ENCODE peak calls at places on chromosomes 3 and 15, in nine cellular contexts. One of them, this sample, is unnamed. For H3K36me3, the result is how much of the 10 kb centered on the place peaks cover.

GRCh38 chr15:75620776-75621536 is 4.6 kb downstream of the SNUPN start:
- DNase-seq in left lung: no peak
- DNase-seq in mesendoderm: no peak
- DNase-seq in vagina: no peak
- DNase-seq in gastrocnemius medialis: peak
- DNase-seq in uterus: peak
- DNase-seq in lung: peak
- DNase-seq in GM06990: no peak
- DNase-seq in kidney: peak
- DNase-seq in this sample: no peak

GRCh38 chr15:41930221-41930866 is 36.5 kb upstream of the SPTBN5 start:
- DNase-seq in GM06990: no peak
- DNase-seq in kidney: peak
- DNase-seq in uterus: no peak
- DNase-seq in gastrocnemius medialis: peak
- DNase-seq in mesendoderm: no peak
- DNase-seq in left lung: no peak
- DNase-seq in vagina: no peak
- DNase-seq in lung: peak
- DNase-seq in this sample: no peak

GRCh38 chr3:9169951-9170850 is 79.2 kb downstream of the SRGAP3 start:
- DNase-seq in mesendoderm: peak
- DNase-seq in lung: no peak
- DNase-seq in kidney: no peak
- DNase-seq in vagina: no peak
- DNase-seq in uterus: no peak
- DNase-seq in gastrocnemius medialis: no peak
- DNase-seq in left lung: no peak
- DNase-seq in GM06990: no peak
- DNase-seq in this sample: no peak

GRCh38 chr3:18425641-18426403 is 683 bp upstream of the SATB1 start:
- DNase-seq in mesendoderm: peak
- DNase-seq in uterus: peak
- DNase-seq in kidney: peak
- DNase-seq in GM06990: peak
- DNase-seq in lung: peak
- DNase-seq in vagina: no peak
- DNase-seq in gastrocnemius medialis: no peak
- DNase-seq in left lung: peak
- DNase-seq in this sample: peak

GRCh38 chr15:67746450-67746849 is 78.9 kb upstream of the SKOR1 start:
- DNase-seq in mesendoderm: peak
- DNase-seq in lung: no peak
- DNase-seq in gastrocnemius medialis: no peak
- DNase-seq in vagina: no peak
- DNase-seq in kidney: no peak
- DNase-seq in GM06990: no peak
- DNase-seq in uterus: no peak
- DNase-seq in left lung: no peak
- DNase-seq in this sample: peak

GRCh38 chr3:49724586-49724985 is 835 bp upstream of the GMPPB start:
- DNase-seq in kidney: peak
- DNase-seq in GM06990: no peak
- DNase-seq in left lung: peak
- DNase-seq in vagina: no peak
- DNase-seq in gastrocnemius medialis: no peak
- DNase-seq in mesendoderm: no peak
- DNase-seq in lung: no peak
- DNase-seq in uterus: peak
- DNase-seq in this sample: peak

GRCh38 chr3:129429080-129429451 is 630 bp upstream of the EFCAB12 start:
- DNase-seq in vagina: no peak
- DNase-seq in mesendoderm: no peak
- DNase-seq in uterus: no peak
- DNase-seq in lung: no peak
- DNase-seq in gastrocnemius medialis: no peak
- DNase-seq in left lung: no peak
- DNase-seq in kidney: no peak
- DNase-seq in GM06990: no peak
- DNase-seq in this sample: no peak

GRCh38 chr15:47331796-47332480 is 385.4 kb upstream of the SEMA6D start:
- DNase-seq in mesendoderm: peak
- DNase-seq in left lung: no peak
- DNase-seq in lung: no peak
- DNase-seq in gastrocnemius medialis: peak
- DNase-seq in vagina: no peak
- DNase-seq in kidney: no peak
- DNase-seq in uterus: no peak
- DNase-seq in GM06990: no peak
- DNase-seq in this sample: no peak

GRCh38 chr15:100859970-100860828 is 19.4 kb upstream of the ALDH1A3 start:
- DNase-seq in lung: no peak
- DNase-seq in gastrocnemius medialis: no peak
- DNase-seq in uterus: peak
- DNase-seq in kidney: no peak
- DNase-seq in left lung: no peak
- DNase-seq in mesendoderm: no peak
- DNase-seq in vagina: no peak
- DNase-seq in GM06990: no peak
- DNase-seq in this sample: no peak

GRCh38 chr3:11170052-11170770 is 15.9 kb downstream of the HRH1 start:
- DNase-seq in left lung: no peak
- DNase-seq in vagina: no peak
- DNase-seq in gastrocnemius medialis: no peak
- DNase-seq in GM06990: no peak
- DNase-seq in uterus: no peak
- DNase-seq in mesendoderm: no peak
- DNase-seq in lung: no peak
- DNase-seq in kidney: no peak
- DNase-seq in this sample: no peak

GRCh38 chr15:89139613-89140499 is 51.6 kb downstream of the ABHD2 start:
- DNase-seq in gastrocnemius medialis: no peak
- DNase-seq in left lung: no peak
- DNase-seq in mesendoderm: peak
- DNase-seq in lung: no peak
- DNase-seq in uterus: no peak
- DNase-seq in GM06990: no peak
- DNase-seq in kidney: no peak
- DNase-seq in vagina: no peak
- DNase-seq in this sample: no peak

GRCh38 chr3:54902286-54902685 is 25.6 kb downstream of the LRTM1 start:
- DNase-seq in vagina: no peak
- DNase-seq in GM06990: no peak
- DNase-seq in kidney: no peak
- DNase-seq in left lung: no peak
- DNase-seq in lung: no peak
- DNase-seq in mesendoderm: no peak
- DNase-seq in gastrocnemius medialis: no peak
- DNase-seq in uterus: no peak
- DNase-seq in this sample: no peak

GRCh38 chr15:63258658-63259057 is 18.7 kb upstream of the APH1B start:
- DNase-seq in GM06990: no peak
- DNase-seq in left lung: no peak
- DNase-seq in vagina: no peak
- DNase-seq in lung: no peak
- DNase-seq in mesendoderm: no peak
- DNase-seq in gastrocnemius medialis: no peak
- DNase-seq in kidney: no peak
- DNase-seq in uterus: no peak
- DNase-seq in this sample: no peak

GRCh38 chr3:121295453-121295852 is 250.3 kb downstream of the POLQ start:
- DNase-seq in lung: no peak
- DNase-seq in uterus: no peak
- DNase-seq in gastrocnemius medialis: no peak
- DNase-seq in vagina: no peak
- DNase-seq in GM06990: no peak
- DNase-seq in mesendoderm: no peak
- DNase-seq in kidney: no peak
- DNase-seq in left lung: no peak
- DNase-seq in this sample: no peak

GRCh38 chr15:95609096-95609495 is 721.4 kb upstream of the NR2F2 start:
- DNase-seq in mesendoderm: no peak
- DNase-seq in kidney: no peak
- DNase-seq in GM06990: no peak
- DNase-seq in gastrocnemius medialis: no peak
- DNase-seq in vagina: no peak
- DNase-seq in left lung: no peak
- DNase-seq in uterus: no peak
- DNase-seq in lung: no peak
- DNase-seq in this sample: no peak

GRCh38 chr3:168714609-168715240 is 619.0 kb upstream of the GOLIM4 start:
- DNase-seq in lung: no peak
- DNase-seq in left lung: no peak
- DNase-seq in kidney: no peak
- DNase-seq in mesendoderm: no peak
- DNase-seq in GM06990: peak
- DNase-seq in vagina: no peak
- DNase-seq in gastrocnemius medialis: no peak
- DNase-seq in uterus: no peak
- DNase-seq in this sample: no peak

GRCh38 chr3:47041114-47041513 is 61.6 kb downstream of the NBEAL2 start:
- DNase-seq in kidney: no peak
- DNase-seq in gastrocnemius medialis: no peak
- DNase-seq in uterus: no peak
- DNase-seq in vagina: no peak
- DNase-seq in lung: no peak
- DNase-seq in mesendoderm: no peak
- DNase-seq in GM06990: no peak
- DNase-seq in left lung: no peak
- DNase-seq in this sample: no peak
- H3K36me3 ChIP-seq in kidney: under half
- H3K36me3 ChIP-seq in gastrocnemius medialis: half or more
- H3K36me3 ChIP-seq in uterus: under half
- H3K36me3 ChIP-seq in vagina: under half
- H3K36me3 ChIP-seq in lung: under half
- H3K36me3 ChIP-seq in mesendoderm: under half
- H3K36me3 ChIP-seq in GM06990: under half
- H3K36me3 ChIP-seq in left lung: half or more
- H3K36me3 ChIP-seq in this sample: half or more

GRCh38 chr3:136659253-136659652 is 92.9 kb downstream of the STAG1 start:
- DNase-seq in uterus: no peak
- DNase-seq in gastrocnemius medialis: no peak
- DNase-seq in lung: peak
- DNase-seq in GM06990: no peak
- DNase-seq in mesendoderm: peak
- DNase-seq in kidney: no peak
- DNase-seq in left lung: no peak
- DNase-seq in vagina: no peak
- DNase-seq in this sample: no peak
- H3K4me3 ChIP-seq in uterus: no peak
- H3K4me3 ChIP-seq in gastrocnemius medialis: no peak
- H3K4me3 ChIP-seq in lung: no peak
- H3K4me3 ChIP-seq in GM06990: no peak
- H3K4me3 ChIP-seq in mesendoderm: no peak
- H3K4me3 ChIP-seq in kidney: peak
- H3K4me3 ChIP-seq in left lung: no peak
- H3K4me3 ChIP-seq in vagina: no peak
- H3K4me3 ChIP-seq in this sample: no peak

GRCh38 chr15:77714555-77714954 is 81.8 kb upstream of the LINGO1 start:
- DNase-seq in left lung: peak
- DNase-seq in vagina: no peak
- DNase-seq in mesendoderm: no peak
- DNase-seq in uterus: no peak
- DNase-seq in kidney: no peak
- DNase-seq in GM06990: no peak
- DNase-seq in gastrocnemius medialis: no peak
- DNase-seq in lung: no peak
- DNase-seq in this sample: no peak

GRCh38 chr15:77717592-77717991 is 84.9 kb upstream of the LINGO1 start:
- DNase-seq in left lung: peak
- DNase-seq in GM06990: no peak
- DNase-seq in mesendoderm: no peak
- DNase-seq in uterus: no peak
- DNase-seq in gastrocnemius medialis: no peak
- DNase-seq in lung: no peak
- DNase-seq in kidney: no peak
- DNase-seq in vagina: no peak
- DNase-seq in this sample: no peak

GRCh38 chr15:77715860-77716259 is 83.1 kb upstream of the LINGO1 start:
- DNase-seq in vagina: no peak
- DNase-seq in GM06990: no peak
- DNase-seq in gastrocnemius medialis: no peak
- DNase-seq in kidney: no peak
- DNase-seq in lung: no peak
- DNase-seq in mesendoderm: no peak
- DNase-seq in uterus: no peak
- DNase-seq in left lung: no peak
- DNase-seq in this sample: no peak

GRCh38 chr15:77715051-77715450 is 82.3 kb upstream of the LINGO1 start:
- DNase-seq in uterus: no peak
- DNase-seq in mesendoderm: peak
- DNase-seq in lung: no peak
- DNase-seq in vagina: no peak
- DNase-seq in gastrocnemius medialis: no peak
- DNase-seq in kidney: no peak
- DNase-seq in GM06990: no peak
- DNase-seq in left lung: peak
- DNase-seq in this sample: no peak

DNA sequence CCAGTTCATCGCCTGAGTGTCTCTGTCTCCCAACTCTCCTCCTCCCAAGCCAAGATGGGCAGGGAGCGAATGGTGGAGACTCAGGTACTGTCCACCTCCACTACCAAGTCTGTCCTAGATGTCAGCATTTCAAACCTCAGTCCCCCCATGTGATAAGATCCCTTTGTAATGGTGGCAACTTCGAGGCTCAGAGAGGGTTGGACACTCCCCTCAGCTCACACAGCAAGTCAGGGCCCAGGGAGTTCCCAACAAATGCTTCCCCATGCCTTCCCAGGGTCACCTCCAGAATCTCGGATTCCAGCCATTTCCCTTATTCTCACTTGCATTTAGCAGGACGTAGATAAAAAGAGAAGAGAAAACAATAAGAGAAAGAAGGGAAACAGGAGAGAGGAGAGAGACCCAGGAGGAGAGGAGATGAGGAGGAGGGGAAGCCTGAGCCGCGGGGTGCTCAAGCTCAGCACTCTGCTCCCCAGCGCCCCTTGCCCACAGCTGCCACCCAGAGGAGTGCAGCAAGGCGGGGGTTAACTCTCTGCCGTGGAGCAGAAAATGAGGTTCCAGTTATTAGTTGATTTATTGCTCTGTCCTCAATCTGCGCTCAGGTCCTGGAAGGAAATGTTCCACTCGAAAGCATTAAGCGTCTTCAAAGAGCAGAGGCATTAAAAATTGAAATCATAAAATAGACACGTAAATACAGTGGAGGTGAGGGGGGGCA is 84.1 kb upstream of the LINGO1 start:
- DNase-seq in lung: no peak
- DNase-seq in GM06990: no peak
- DNase-seq in kidney: no peak
- DNase-seq in gastrocnemius medialis: no peak
- DNase-seq in uterus: no peak
- DNase-seq in left lung: peak
- DNase-seq in vagina: no peak
- DNase-seq in mesendoderm: no peak
- DNase-seq in this sample: no peak
- H3K36me3 ChIP-seq in lung: under half
- H3K36me3 ChIP-seq in GM06990: under half
- H3K36me3 ChIP-seq in kidney: under half
- H3K36me3 ChIP-seq in gastrocnemius medialis: under half
- H3K36me3 ChIP-seq in uterus: under half
- H3K36me3 ChIP-seq in left lung: under half
- H3K36me3 ChIP-seq in vagina: under half
- H3K36me3 ChIP-seq in mesendoderm: under half
- H3K36me3 ChIP-seq in this sample: under half

GRCh38 chr3:156120528-156121251 is at the start of gene KCNAB1:
- DNase-seq in gastrocnemius medialis: no peak
- DNase-seq in mesendoderm: no peak
- DNase-seq in uterus: no peak
- DNase-seq in kidney: no peak
- DNase-seq in vagina: no peak
- DNase-seq in GM06990: no peak
- DNase-seq in lung: no peak
- DNase-seq in left lung: no peak
- DNase-seq in this sample: no peak
- H3K4me3 ChIP-seq in gastrocnemius medialis: no peak
- H3K4me3 ChIP-seq in mesendoderm: no peak
- H3K4me3 ChIP-seq in uterus: no peak
- H3K4me3 ChIP-seq in kidney: no peak
- H3K4me3 ChIP-seq in vagina: no peak
- H3K4me3 ChIP-seq in GM06990: no peak
- H3K4me3 ChIP-seq in lung: no peak
- H3K4me3 ChIP-seq in left lung: no peak
- H3K4me3 ChIP-seq in this sample: no peak

This sample was measured in CD4-positive, CD25-positive, alpha-beta regulatory T cell.